ENCODE peak calls at places on chromosomes 12 and 14, in four cellular contexts. One of them, this sample, is unnamed.

GRCh38 chr12:124919646-124920352 is 5.3 kb upstream of the UBC start:
- DNase-seq in ovary: no peak
- DNase-seq in Peyer's patch: peak; percentile 51
- DNase-seq in lower leg skin: no peak
- DNase-seq in this sample: no peak

GRCh38 chr14:91835920-91836843 is 31.2 kb downstream of the TC2N start:
- DNase-seq in ovary: peak; percentile 71
- DNase-seq in Peyer's patch: peak; percentile 88
- DNase-seq in lower leg skin: peak; percentile 96
- DNase-seq in this sample: peak; percentile 92

GRCh38 chr14:58367296-58367695 is 28.4 kb upstream of the TOMM20L start:
- DNase-seq in ovary: no peak
- DNase-seq in Peyer's patch: no peak
- DNase-seq in lower leg skin: no peak
- DNase-seq in this sample: no peak

GRCh38 chr14:88473791-88474190 is 81.0 kb downstream of the PTPN21 start:
- DNase-seq in ovary: no peak
- DNase-seq in Peyer's patch: no peak
- DNase-seq in lower leg skin: no peak
- DNase-seq in this sample: no peak

GRCh38 chr14:69262516-69262915 is 2.6 kb downstream of the GALNT16 start:
- DNase-seq in ovary: no peak
- DNase-seq in Peyer's patch: no peak
- DNase-seq in lower leg skin: peak; percentile 70
- DNase-seq in this sample: no peak

GRCh38 chr12:93626160-93626559 is 51.0 kb upstream of the CRADD start:
- DNase-seq in ovary: no peak
- DNase-seq in Peyer's patch: no peak
- DNase-seq in lower leg skin: no peak
- DNase-seq in this sample: no peak

GRCh38 chr12:11067514-11067913 is 5.4 kb upstream of the TAS2R46 start:
- DNase-seq in ovary: no peak
- DNase-seq in Peyer's patch: no peak
- DNase-seq in lower leg skin: peak; percentile 82
- DNase-seq in this sample: no peak

GRCh38 chr12:125014526-125014925 is 21.1 kb downstream of the BRI3BP start:
- DNase-seq in ovary: no peak
- DNase-seq in Peyer's patch: no peak
- DNase-seq in lower leg skin: no peak
- DNase-seq in this sample: no peak

GRCh38 chr14:68230941-68231717 is 411.6 kb downstream of the RAD51B start:
- DNase-seq in ovary: no peak
- DNase-seq in Peyer's patch: no peak
- DNase-seq in lower leg skin: no peak
- DNase-seq in this sample: no peak

GRCh38 chr14:92783813-92784431 is 10.2 kb upstream of the GOLGA5 start:
- DNase-seq in ovary: no peak
- DNase-seq in Peyer's patch: no peak
- DNase-seq in lower leg skin: no peak
- DNase-seq in this sample: no peak

GRCh38 chr14:34013714-34014055 is 62.8 kb upstream of the EGLN3 start:
- DNase-seq in ovary: no peak
- DNase-seq in Peyer's patch: no peak
- DNase-seq in lower leg skin: no peak
- DNase-seq in this sample: no peak

GRCh38 chr14:54487771-54488170 is 1.0 kb downstream of the GMFB start:
- DNase-seq in ovary: no peak
- DNase-seq in Peyer's patch: no peak
- DNase-seq in lower leg skin: no peak
- DNase-seq in this sample: no peak

GRCh38 chr14:31021576-31021949 is 3.9 kb upstream of the AP4S1 start:
- DNase-seq in ovary: no peak
- DNase-seq in Peyer's patch: no peak
- DNase-seq in lower leg skin: no peak
- DNase-seq in this sample: no peak

GRCh38 chr14:50559990-50560928 is at the start of gene ATL1:
- DNase-seq in ovary: peak; percentile 74
- DNase-seq in Peyer's patch: peak; percentile 42
- DNase-seq in lower leg skin: peak; percentile 94
- DNase-seq in this sample: peak; percentile 72

GRCh38 chr14:64864258-64864657 is 15.4 kb downstream of the SPTB start:
- DNase-seq in ovary: no peak
- DNase-seq in Peyer's patch: no peak
- DNase-seq in lower leg skin: no peak
- DNase-seq in this sample: no peak

GRCh38 chr12:93702707-93703305 is 25.6 kb downstream of the CRADD start:
- DNase-seq in ovary: no peak
- DNase-seq in Peyer's patch: no peak
- DNase-seq in lower leg skin: no peak
- DNase-seq in this sample: no peak

GRCh38 chr12:43969882-43970281 is 134.0 kb downstream of the TMEM117 start:
- DNase-seq in ovary: no peak
- DNase-seq in Peyer's patch: no peak
- DNase-seq in lower leg skin: no peak
- DNase-seq in this sample: no peak

GRCh38 chr12:5780536-5780935 is 164.5 kb downstream of the ANO2 start:
- DNase-seq in ovary: no peak
- DNase-seq in Peyer's patch: no peak
- DNase-seq in lower leg skin: peak; percentile 32
- DNase-seq in this sample: no peak

GRCh38 chr14:102043251-102044025 is 43.4 kb downstream of the HSP90AA1 start:
- DNase-seq in ovary: no peak
- DNase-seq in Peyer's patch: no peak
- DNase-seq in lower leg skin: no peak
- DNase-seq in this sample: no peak

GRCh38 chr12:29783773-29784666 is at the start of gene TMTC1:
- DNase-seq in ovary: peak; percentile 83
- DNase-seq in Peyer's patch: no peak
- DNase-seq in lower leg skin: peak; percentile 93
- DNase-seq in this sample: peak; percentile 42

GRCh38 chr12:64756371-64756770 is 2.8 kb downstream of the GNS start:
- DNase-seq in ovary: no peak
- DNase-seq in Peyer's patch: no peak
- DNase-seq in lower leg skin: no peak
- DNase-seq in this sample: no peak

GRCh38 chr12:46065412-46066166 is 75.2 kb upstream of the SCAF11 start:
- DNase-seq in ovary: no peak
- DNase-seq in Peyer's patch: no peak
- DNase-seq in lower leg skin: no peak
- DNase-seq in this sample: no peak

GRCh38 chr12:93127582-93128331 is 198.7 kb upstream of the EEA1 start:
- DNase-seq in ovary: peak; percentile 84
- DNase-seq in Peyer's patch: no peak
- DNase-seq in lower leg skin: no peak
- DNase-seq in this sample: peak; percentile 77

GRCh38 chr12:29164477-29165163 is 15.5 kb downstream of the FAR2 start:
- DNase-seq in ovary: no peak
- DNase-seq in Peyer's patch: no peak
- DNase-seq in lower leg skin: no peak
- DNase-seq in this sample: no peak

GRCh38 chr14:101340556-101340955 is 220.7 kb upstream of the DIO3 start:
- DNase-seq in ovary: no peak
- DNase-seq in Peyer's patch: no peak
- DNase-seq in lower leg skin: no peak
- DNase-seq in this sample: no peak

GRCh38 chr14:45891417-45892080 is 638.5 kb upstream of the MIS18BP1 start:
- DNase-seq in ovary: peak; percentile 12
- DNase-seq in Peyer's patch: no peak
- DNase-seq in lower leg skin: no peak
- DNase-seq in this sample: peak; percentile 40

GRCh38 chr12:91144053-91144452 is 32.8 kb upstream of the LUM start:
- DNase-seq in ovary: no peak
- DNase-seq in Peyer's patch: no peak
- DNase-seq in lower leg skin: no peak
- DNase-seq in this sample: no peak

GRCh38 chr12:43805149-43805856 is 814 bp downstream of the TWF1 start:
- DNase-seq in ovary: no peak
- DNase-seq in Peyer's patch: no peak
- DNase-seq in lower leg skin: no peak
- DNase-seq in this sample: no peak

GRCh38 chr12:132827763-132828703 is 636 bp downstream of the GOLGA3 start:
- DNase-seq in ovary: peak; percentile 13
- DNase-seq in Peyer's patch: no peak
- DNase-seq in lower leg skin: peak; percentile 88
- DNase-seq in this sample: peak; percentile 34

GRCh38 chr12:16359512-16360491 is 12.4 kb downstream of the MGST1 start:
- DNase-seq in ovary: no peak
- DNase-seq in Peyer's patch: no peak
- DNase-seq in lower leg skin: no peak
- DNase-seq in this sample: peak; percentile 65

GRCh38 chr14:63362305-63362914 is 43.7 kb upstream of the GPHB5 start:
- DNase-seq in ovary: no peak
- DNase-seq in Peyer's patch: no peak
- DNase-seq in lower leg skin: no peak
- DNase-seq in this sample: no peak

GRCh38 chr12:106106892-106107291 is 31.9 kb downstream of the NUAK1 start:
- DNase-seq in ovary: no peak
- DNase-seq in Peyer's patch: no peak
- DNase-seq in lower leg skin: no peak
- DNase-seq in this sample: no peak
- TF ChIP-seq POLR2A in ovary: no peak
- TF ChIP-seq POLR2A in Peyer's patch: no peak
- TF ChIP-seq POLR2A in lower leg skin: no peak
- TF ChIP-seq POLR2A in this sample: no peak

DNA sequence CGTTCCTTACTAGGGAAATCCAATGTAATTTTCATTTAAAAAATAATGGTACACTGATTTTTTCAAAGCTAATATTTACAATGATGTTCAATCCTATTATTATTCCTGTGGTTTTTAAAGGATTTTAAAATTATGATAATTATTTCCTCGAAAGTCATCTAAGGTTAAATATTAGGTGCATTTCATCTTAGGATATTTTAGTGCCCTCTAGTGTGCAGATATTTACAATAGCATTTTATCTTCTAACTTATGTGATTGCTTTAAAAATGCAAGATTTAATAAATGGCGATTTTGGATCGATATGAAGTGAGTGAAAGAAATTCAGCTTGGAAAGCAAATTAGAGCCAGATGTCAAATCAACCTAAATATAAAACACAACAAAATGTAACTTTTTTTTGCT is 293.5 kb downstream of the SLC6A15 start:
- DNase-seq in ovary: no peak
- DNase-seq in Peyer's patch: no peak
- DNase-seq in lower leg skin: no peak
- DNase-seq in this sample: no peak
- TF ChIP-seq CTCF in ovary: no peak
- TF ChIP-seq CTCF in Peyer's patch: no peak
- TF ChIP-seq CTCF in lower leg skin: no peak
- TF ChIP-seq CTCF in this sample: no peak

GRCh38 chr12:33222357-33222756 is 217.3 kb downstream of the SYT10 start:
- DNase-seq in ovary: no peak
- DNase-seq in Peyer's patch: no peak
- DNase-seq in lower leg skin: no peak
- DNase-seq in this sample: no peak
- TF ChIP-seq POLR2A in ovary: no peak
- TF ChIP-seq POLR2A in Peyer's patch: no peak
- TF ChIP-seq POLR2A in lower leg skin: no peak
- TF ChIP-seq POLR2A in this sample: no peak

GRCh38 chr12:12070149-12070548 is 590 bp upstream of the BCL2L14 start:
- DNase-seq in ovary: no peak
- DNase-seq in Peyer's patch: no peak
- DNase-seq in lower leg skin: no peak
- DNase-seq in this sample: no peak

GRCh38 chr12:12072064-12072760 is 1.5 kb downstream of the BCL2L14 start:
- DNase-seq in ovary: no peak
- DNase-seq in Peyer's patch: peak; percentile 21
- DNase-seq in lower leg skin: no peak
- DNase-seq in this sample: peak; percentile 49

GRCh38 chr12:12070674-12071661 is at the start of gene BCL2L14:
- DNase-seq in ovary: no peak
- DNase-seq in Peyer's patch: no peak
- DNase-seq in lower leg skin: no peak
- DNase-seq in this sample: no peak
- TF ChIP-seq CTCF in ovary: no peak
- TF ChIP-seq CTCF in Peyer's patch: peak; percentile 26
- TF ChIP-seq CTCF in lower leg skin: no peak
- TF ChIP-seq CTCF in this sample: no peak

This sample was measured in thyroid gland.